ENCODE peak calls at places on chromosomes 2 and 18, in ten cellular contexts. M is neuronal stem cell; U is GM13976; N is effector memory CD4-positive, alpha-beta T cell; Q is T-helper 1 cell; F is cardiac muscle cell; Y is NCI-H82; K is stimulated activated CD8-positive, alpha-beta memory T cell treated with anti-CD3 and anti-CD28 coated beads, Interleukin-4, amount 100 ng/mL, for 48 hours; D is stimulated activated CD4-positive, alpha-beta T cell treated with anti-CD3 and anti-CD28 coated beads, Interleukin-4, amount 100 ng/mL, for 48 hours; T is right lobe of liver. H is an unnamed sample.

GRCh38 chr2:46170611-46171385 is 126.4 kb upstream of the EPAS1 start:
- DNase-seq in M (no peak), U (no peak), N (no peak), Q (no peak), F (no peak), Y (no peak), K (no peak), D (no peak), T (peak), H (no peak)

GRCh38 chr2:70546885-70547284 is 6.7 kb downstream of the TGFA start:
- DNase-seq in M (no peak), U (no peak), N (no peak), Q (no peak), F (no peak), Y (no peak), K (no peak), D (no peak), T (no peak), H (no peak)

GRCh38 chr2:81437474-81438000 is 1133.0 kb upstream of the LRRTM1 start:
- DNase-seq in M (no peak), U (no peak), N (no peak), Q (no peak), F (no peak), Y (no peak), K (no peak), D (no peak), T (no peak), H (no peak)

GRCh38 chr2:37664190-37664751 is 7.2 kb downstream of the CDC42EP3 start:
- DNase-seq in M (no peak), U (no peak), N (no peak), Q (no peak), F (no peak), Y (peak), K (no peak), D (no peak), T (no peak), H (no peak)

GRCh38 chr18:36578871-36579270 is 249.9 kb downstream of the TPGS2 start:
- DNase-seq in M (no peak), U (no peak), N (no peak), Q (no peak), F (no peak), Y (no peak), K (no peak), D (no peak), T (no peak), H (no peak)

GRCh38 chr18:35406666-35407065 is 29.5 kb upstream of the ZNF396 start:
- DNase-seq in M (no peak), U (no peak), N (no peak), Q (no peak), F (no peak), Y (no peak), K (no peak), D (no peak), T (no peak), H (no peak)

GRCh38 chr2:137799599-137799998 is 164.7 kb upstream of the HNMT start:
- DNase-seq in M (no peak), U (no peak), N (no peak), Q (no peak), F (no peak), Y (no peak), K (no peak), D (no peak), T (no peak), H (no peak)

GRCh38 chr2:14778015-14778414 is 145.5 kb downstream of the LRATD1 start:
- DNase-seq in M (no peak), U (no peak), N (no peak), Q (no peak), F (no peak), Y (no peak), K (no peak), D (no peak), T (no peak), H (no peak)

GRCh38 chr2:221123396-221123795 is 448.7 kb downstream of the EPHA4 start:
- DNase-seq in M (no peak), U (no peak), N (no peak), Q (no peak), F (no peak), Y (no peak), K (no peak), D (no peak), T (no peak), H (no peak)

GRCh38 chr2:76998713-76999112 is 523.5 kb downstream of the LRRTM4 start:
- DNase-seq in M (no peak), U (no peak), N (no peak), Q (no peak), F (no peak), Y (no peak), K (no peak), D (no peak), T (no peak), H (no peak)

GRCh38 chr2:133667085-133667484 is 98.8 kb upstream of the NCKAP5 start:
- DNase-seq in M (no peak), U (no peak), N (no peak), Q (no peak), F (no peak), Y (no peak), K (no peak), D (no peak), T (no peak), H (no peak)

GRCh38 chr2:241728627-241729026 is 5.8 kb upstream of the D2HGDH start:
- DNase-seq in M (no peak), U (no peak), N (no peak), Q (no peak), F (no peak), Y (no peak), K (no peak), D (no peak), T (peak), H (no peak)

GRCh38 chr2:69547984-69548715 is 95.4 kb downstream of the AAK1 start:
- DNase-seq in M (no peak), U (no peak), N (no peak), Q (no peak), F (no peak), Y (no peak), K (no peak), D (no peak), T (no peak), H (no peak)

GRCh38 chr2:20455076-20455587 is 8.3 kb downstream of the RHOB start:
- DNase-seq in M (no peak), U (no peak), N (no peak), Q (no peak), F (no peak), Y (no peak), K (no peak), D (no peak), T (no peak), H (no peak)

GRCh38 chr2:177721815-177722552 is 329.4 kb downstream of the AGPS start:
- DNase-seq in M (no peak), U (no peak), N (no peak), Q (no peak), F (no peak), Y (no peak), K (no peak), D (no peak), T (no peak), H (no peak)